ENCODE peak calls at places on chromosomes 4 and X, in five cellular contexts. One of them, this sample, is unnamed.

GRCh38 chrX:146241902-146242301 is 424.3 kb downstream of the SLITRK2 start:
- DNase-seq in AG04450: no peak
- DNase-seq in neural crest cell: no peak
- DNase-seq in AG20443: no peak
- DNase-seq in stimulated activated CD4-positive, alpha-beta T cell treated with anti-CD3 and anti-CD28 coated beads, Interleukin-15, amount 100 ng/mL, for 1 hour: no peak
- DNase-seq in this sample: no peak

GRCh38 chr4:6541789-6542188 is 33.2 kb upstream of the MAN2B2 start:
- DNase-seq in stimulated activated CD4-positive, alpha-beta T cell treated with anti-CD3 and anti-CD28 coated beads, Interleukin-15, amount 100 ng/mL, for 1 hour: no peak
- DNase-seq in AG04450: no peak
- DNase-seq in neural crest cell: no peak
- DNase-seq in AG20443: no peak
- DNase-seq in this sample: peak; percentile 57

GRCh38 chrX:19920945-19921344 is 33.5 kb upstream of the SH3KBP1 start:
- DNase-seq in neural crest cell: no peak
- DNase-seq in AG04450: no peak
- DNase-seq in AG20443: no peak
- DNase-seq in stimulated activated CD4-positive, alpha-beta T cell treated with anti-CD3 and anti-CD28 coated beads, Interleukin-15, amount 100 ng/mL, for 1 hour: no peak
- DNase-seq in this sample: no peak

GRCh38 chrX:126063984-126064383 is 102.1 kb downstream of the DCAF12L2 start:
- DNase-seq in stimulated activated CD4-positive, alpha-beta T cell treated with anti-CD3 and anti-CD28 coated beads, Interleukin-15, amount 100 ng/mL, for 1 hour: no peak
- DNase-seq in AG20443: no peak
- DNase-seq in AG04450: no peak
- DNase-seq in neural crest cell: no peak
- DNase-seq in this sample: no peak

GRCh38 chrX:111328858-111329257 is 58.6 kb upstream of the CAPN6 start:
- DNase-seq in AG04450: no peak
- DNase-seq in neural crest cell: no peak
- DNase-seq in AG20443: no peak
- DNase-seq in stimulated activated CD4-positive, alpha-beta T cell treated with anti-CD3 and anti-CD28 coated beads, Interleukin-15, amount 100 ng/mL, for 1 hour: no peak
- DNase-seq in this sample: no peak

GRCh38 chr4:59060895-59061294 is 1950.7 kb upstream of the IGFBP7 start:
- DNase-seq in stimulated activated CD4-positive, alpha-beta T cell treated with anti-CD3 and anti-CD28 coated beads, Interleukin-15, amount 100 ng/mL, for 1 hour: no peak
- DNase-seq in AG20443: no peak
- DNase-seq in AG04450: no peak
- DNase-seq in neural crest cell: no peak
- DNase-seq in this sample: no peak

GRCh38 chrX:49308604-49309269 is 5.3 kb downstream of the GAGE10 start:
- DNase-seq in AG20443: peak; percentile 14
- DNase-seq in neural crest cell: no peak
- DNase-seq in AG04450: no peak
- DNase-seq in stimulated activated CD4-positive, alpha-beta T cell treated with anti-CD3 and anti-CD28 coated beads, Interleukin-15, amount 100 ng/mL, for 1 hour: no peak
- DNase-seq in this sample: no peak

GRCh38 chr4:169117591-169118081 is 107.6 kb upstream of the CBR4 start:
- DNase-seq in stimulated activated CD4-positive, alpha-beta T cell treated with anti-CD3 and anti-CD28 coated beads, Interleukin-15, amount 100 ng/mL, for 1 hour: no peak
- DNase-seq in AG04450: peak; percentile 41
- DNase-seq in neural crest cell: no peak
- DNase-seq in AG20443: peak; percentile 38
- DNase-seq in this sample: no peak

GRCh38 chr4:54099959-54100606 is at the start of gene GSX2:
- DNase-seq in neural crest cell: no peak
- DNase-seq in AG04450: no peak
- DNase-seq in stimulated activated CD4-positive, alpha-beta T cell treated with anti-CD3 and anti-CD28 coated beads, Interleukin-15, amount 100 ng/mL, for 1 hour: no peak
- DNase-seq in AG20443: peak; percentile 65
- DNase-seq in this sample: no peak

GRCh38 chr4:169620846-169621228 is 459 bp downstream of the CLCN3 start:
- DNase-seq in stimulated activated CD4-positive, alpha-beta T cell treated with anti-CD3 and anti-CD28 coated beads, Interleukin-15, amount 100 ng/mL, for 1 hour: no peak
- DNase-seq in neural crest cell: no peak
- DNase-seq in AG20443: peak; percentile 26
- DNase-seq in AG04450: no peak
- DNase-seq in this sample: peak; percentile 32

GRCh38 chr4:107794001-107794400 is 30.7 kb upstream of the SGMS2 start:
- DNase-seq in AG04450: no peak
- DNase-seq in stimulated activated CD4-positive, alpha-beta T cell treated with anti-CD3 and anti-CD28 coated beads, Interleukin-15, amount 100 ng/mL, for 1 hour: no peak
- DNase-seq in AG20443: no peak
- DNase-seq in neural crest cell: no peak
- DNase-seq in this sample: peak; percentile 41

GRCh38 chrX:24245201-24245600 is 68.7 kb downstream of the SUPT20HL2 start:
- DNase-seq in stimulated activated CD4-positive, alpha-beta T cell treated with anti-CD3 and anti-CD28 coated beads, Interleukin-15, amount 100 ng/mL, for 1 hour: no peak
- DNase-seq in AG04450: no peak
- DNase-seq in AG20443: peak; percentile 52
- DNase-seq in neural crest cell: no peak
- DNase-seq in this sample: peak; percentile 26

GRCh38 chr4:69321153-69321729 is 41.0 kb downstream of the UGT2B28 start:
- DNase-seq in AG20443: no peak
- DNase-seq in neural crest cell: no peak
- DNase-seq in AG04450: no peak
- DNase-seq in stimulated activated CD4-positive, alpha-beta T cell treated with anti-CD3 and anti-CD28 coated beads, Interleukin-15, amount 100 ng/mL, for 1 hour: no peak
- DNase-seq in this sample: peak; percentile 42

GRCh38 chrX:13094780-13095425 is 50.5 kb upstream of the FAM9C start:
- DNase-seq in neural crest cell: no peak
- DNase-seq in AG04450: no peak
- DNase-seq in AG20443: peak; percentile 13
- DNase-seq in stimulated activated CD4-positive, alpha-beta T cell treated with anti-CD3 and anti-CD28 coated beads, Interleukin-15, amount 100 ng/mL, for 1 hour: no peak
- DNase-seq in this sample: no peak

GRCh38 chr4:151356510-151356909 is 31.1 kb upstream of the SH3D19 start:
- DNase-seq in AG20443: peak; percentile 63
- DNase-seq in AG04450: no peak
- DNase-seq in neural crest cell: no peak
- DNase-seq in stimulated activated CD4-positive, alpha-beta T cell treated with anti-CD3 and anti-CD28 coated beads, Interleukin-15, amount 100 ng/mL, for 1 hour: no peak
- DNase-seq in this sample: peak; percentile 62

GRCh38 chr4:8639021-8639420 is 46.5 kb downstream of the CPZ start:
- DNase-seq in AG20443: no peak
- DNase-seq in stimulated activated CD4-positive, alpha-beta T cell treated with anti-CD3 and anti-CD28 coated beads, Interleukin-15, amount 100 ng/mL, for 1 hour: no peak
- DNase-seq in AG04450: no peak
- DNase-seq in neural crest cell: no peak
- DNase-seq in this sample: no peak

GRCh38 chr4:139851133-139851532 is 185.5 kb downstream of the MGST2 start:
- DNase-seq in AG04450: no peak
- DNase-seq in stimulated activated CD4-positive, alpha-beta T cell treated with anti-CD3 and anti-CD28 coated beads, Interleukin-15, amount 100 ng/mL, for 1 hour: no peak
- DNase-seq in AG20443: no peak
- DNase-seq in neural crest cell: no peak
- DNase-seq in this sample: no peak

GRCh38 chr4:84403656-84404055 is 95.4 kb downstream of the NKX6-1 start:
- DNase-seq in neural crest cell: no peak
- DNase-seq in AG04450: no peak
- DNase-seq in AG20443: no peak
- DNase-seq in stimulated activated CD4-positive, alpha-beta T cell treated with anti-CD3 and anti-CD28 coated beads, Interleukin-15, amount 100 ng/mL, for 1 hour: no peak
- DNase-seq in this sample: peak; percentile 35

GRCh38 chr4:1502501-1502886 is 96.3 kb upstream of the NKX1-1 start:
- DNase-seq in neural crest cell: no peak
- DNase-seq in stimulated activated CD4-positive, alpha-beta T cell treated with anti-CD3 and anti-CD28 coated beads, Interleukin-15, amount 100 ng/mL, for 1 hour: no peak
- DNase-seq in AG20443: no peak
- DNase-seq in AG04450: no peak
- DNase-seq in this sample: no peak

GRCh38 chrX:68041110-68041509 is 392.2 kb downstream of the OPHN1 start:
- DNase-seq in AG20443: no peak
- DNase-seq in neural crest cell: no peak
- DNase-seq in AG04450: no peak
- DNase-seq in stimulated activated CD4-positive, alpha-beta T cell treated with anti-CD3 and anti-CD28 coated beads, Interleukin-15, amount 100 ng/mL, for 1 hour: no peak
- DNase-seq in this sample: no peak

GRCh38 chrX:68938244-68939004 is 109.6 kb downstream of the EFNB1 start:
- DNase-seq in neural crest cell: no peak
- DNase-seq in AG20443: peak; percentile 31
- DNase-seq in AG04450: no peak
- DNase-seq in stimulated activated CD4-positive, alpha-beta T cell treated with anti-CD3 and anti-CD28 coated beads, Interleukin-15, amount 100 ng/mL, for 1 hour: no peak
- DNase-seq in this sample: peak; percentile 14

GRCh38 chrX:79162076-79162475 is 17.6 kb downstream of the GPR174 start:
- DNase-seq in neural crest cell: no peak
- DNase-seq in AG04450: no peak
- DNase-seq in stimulated activated CD4-positive, alpha-beta T cell treated with anti-CD3 and anti-CD28 coated beads, Interleukin-15, amount 100 ng/mL, for 1 hour: no peak
- DNase-seq in AG20443: no peak
- DNase-seq in this sample: no peak

GRCh38 chr4:44965446-44966095 is 239.2 kb upstream of the GNPDA2 start:
- DNase-seq in AG04450: no peak
- DNase-seq in neural crest cell: no peak
- DNase-seq in AG20443: no peak
- DNase-seq in stimulated activated CD4-positive, alpha-beta T cell treated with anti-CD3 and anti-CD28 coated beads, Interleukin-15, amount 100 ng/mL, for 1 hour: no peak
- DNase-seq in this sample: peak; percentile 58

GRCh38 chr4:15893967-15894366 is 44.6 kb downstream of the FGFBP1 start:
- DNase-seq in AG20443: peak; percentile 74
- DNase-seq in AG04450: peak; percentile 86
- DNase-seq in neural crest cell: no peak
- DNase-seq in stimulated activated CD4-positive, alpha-beta T cell treated with anti-CD3 and anti-CD28 coated beads, Interleukin-15, amount 100 ng/mL, for 1 hour: no peak
- DNase-seq in this sample: peak; percentile 99